ENCODE peak calls at places on chromosomes 6 and 20, in five cellular contexts. E is heart left ventricle, Q is small intestine, K is A549, H is PC-3. T is an unnamed sample.

GRCh38 chr6:30914854-30915590 is 984 bp downstream of the VARS2 start:
- DNase-seq in E (no peak), K (no peak), H (no peak), Q (peak; percentile 26), T (no peak)

GRCh38 chr20:59560588-59561227 is 43.6 kb upstream of the PHACTR3 start:
- DNase-seq in E (no peak), Q (peak; percentile 13), K (peak; percentile 35), H (peak; percentile 42), T (no peak)

GRCh38 chr6:2805031-2805430 is 36.6 kb downstream of the SERPINB1 start:
- DNase-seq in K (no peak), Q (no peak), E (no peak), H (no peak), T (no peak)

GRCh38 chr6:112691289-112691688 is 344.2 kb downstream of the RFPL4B start:
- DNase-seq in Q (no peak), E (no peak), H (peak; percentile 92), K (peak; percentile 53), T (peak; percentile 78)

GRCh38 chr20:56710577-56711465 is 81.7 kb downstream of the TFAP2C start:
- DNase-seq in Q (no peak), H (peak; percentile 97), E (no peak), K (peak; percentile 77), T (peak; percentile 45)

GRCh38 chr20:18662279-18662678 is 74.4 kb downstream of the DTD1 start:
- DNase-seq in H (no peak), K (no peak), Q (no peak), E (no peak), T (no peak)

GRCh38 chr6:37459981-37460800 is 27.2 kb downstream of the CMTR1 start:
- DNase-seq in H (no peak), Q (no peak), E (no peak), K (no peak), T (no peak)

GRCh38 chr6:5644523-5645183 is 362.1 kb downstream of the NRN1 start:
- DNase-seq in E (no peak), K (no peak), H (peak; percentile 68), Q (no peak), T (no peak)

GRCh38 chr20:36303020-36303595 is 3.0 kb upstream of the DLGAP4 start:
- DNase-seq in E (no peak), K (no peak), Q (no peak), H (no peak), T (no peak)

GRCh38 chr6:37127961-37128862 is 41.7 kb upstream of the PIM1 start:
- DNase-seq in K (peak; percentile 48), H (peak; percentile 76), E (peak; percentile 36), Q (peak; percentile 99), T (peak; percentile 26)

GRCh38 chr6:152954443-152954842 is 28.4 kb downstream of the FBXO5 start:
- DNase-seq in E (no peak), H (peak; percentile 24), Q (no peak), K (peak; percentile 7), T (no peak)

GRCh38 chr6:4774715-4775590 is 1.3 kb upstream of the CDYL start:
- DNase-seq in Q (peak; percentile 12), E (peak; percentile 39), H (no peak), K (no peak), T (no peak)

GRCh38 chr6:31834704-31835375 is 7.3 kb downstream of the HSPA1B start:
- DNase-seq in K (peak; percentile 79), Q (peak; percentile 80), H (peak; percentile 23), E (peak; percentile 82), T (no peak)

GRCh38 chr20:19760371-19760721 is 2.3 kb downstream of the RIN2 start:
- DNase-seq in H (no peak), K (no peak), E (no peak), Q (no peak), T (no peak)
- H3K27ac ChIP-seq in H (peak overlapping the region; percentile 87), K (no peak overlapping the region), E (peak overlapping the region; percentile 100), Q (no peak overlapping the region), T (peak overlapping the region; percentile 93)

GRCh38 chr20:45909817-45910669 is 1.9 kb downstream of the PLTP start:
- DNase-seq in K (no peak), H (no peak), Q (no peak), E (no peak), T (no peak)

GRCh38 chr20:45909336-45909808 is 2.6 kb downstream of the PLTP start:
- DNase-seq in E (no peak), Q (peak; percentile 63), H (no peak), K (no peak), T (no peak)

GRCh38 chr20:45911486-45912343 is at the start of gene PLTP:
- DNase-seq in H (peak; percentile 38), K (no peak), Q (no peak), E (peak; percentile 88), T (no peak)

GRCh38 chr20:45912344-45912682 is 358 bp upstream of the PLTP start:
- DNase-seq in Q (no peak), H (no peak), E (no peak), K (no peak), T (no peak)

DNA sequence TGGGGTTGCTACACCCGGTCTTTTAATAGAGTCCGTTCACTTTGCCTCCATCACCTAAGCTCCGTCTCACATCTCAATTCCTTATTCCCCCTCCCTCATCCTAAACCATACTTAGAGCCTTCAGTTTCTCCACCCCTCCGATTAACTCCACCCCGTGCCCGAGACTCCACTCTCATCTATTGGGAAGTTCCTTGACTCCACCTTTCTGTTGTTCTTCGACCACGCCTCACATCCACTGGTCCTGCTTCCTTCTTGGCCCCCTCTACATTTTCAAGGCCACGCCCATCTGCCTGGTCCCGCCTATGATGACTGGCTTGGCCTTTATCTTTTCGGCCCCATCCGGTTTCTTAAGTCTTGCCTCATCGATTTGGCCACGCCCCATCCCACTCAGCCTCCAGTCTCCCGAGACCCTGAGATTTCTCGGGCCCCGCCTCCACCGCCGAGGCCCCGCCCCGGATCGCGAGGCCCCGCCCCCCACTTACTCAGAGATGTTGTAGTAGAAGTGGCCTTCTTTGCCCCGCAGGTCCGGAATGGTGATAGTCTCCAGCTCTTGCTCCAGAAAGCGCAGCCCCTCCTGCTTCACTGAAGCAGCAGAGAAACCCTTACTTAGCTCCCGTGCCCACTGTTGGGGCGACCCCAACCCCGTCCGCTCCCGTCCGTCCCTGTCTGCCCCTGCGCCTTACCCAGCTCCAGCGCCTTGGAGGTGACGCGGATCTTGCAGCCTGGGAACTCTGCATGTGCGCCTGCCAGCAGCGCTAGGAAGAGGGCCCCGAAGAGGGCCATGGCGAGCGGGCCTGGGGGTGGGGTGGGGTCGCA is 1.1 kb downstream of the PLTP start:
- DNase-seq in H (peak; percentile 99), E (peak; percentile 97), Q (peak; percentile 91), K (peak; percentile 99), T (peak; percentile 98)
- H3K27ac ChIP-seq in H (peak overlapping the region; percentile 35), E (peak overlapping the region; percentile 85), Q (peak overlapping the region; percentile 84), K (peak overlapping the region; percentile 55), T (peak overlapping the region; percentile 50)

GRCh38 chr20:888057-888456 is 28.1 kb downstream of the ANGPT4 start:
- DNase-seq in K (no peak), Q (no peak), E (no peak), H (no peak), T (no peak)
- H3K27ac ChIP-seq in K (no peak overlapping the region), Q (no peak overlapping the region), E (no peak overlapping the region), H (no peak overlapping the region), T (no peak overlapping the region)

GRCh38 chr20:17287998-17288397 is 61.2 kb downstream of the PCSK2 start:
- DNase-seq in E (no peak), K (no peak), H (no peak), Q (no peak), T (no peak)
- H3K27ac ChIP-seq in E (no peak overlapping the region), K (no peak overlapping the region), H (no peak overlapping the region), Q (no peak overlapping the region), T (no peak overlapping the region)

GRCh38 chr6:26597821-26598220 is 1.1 kb downstream of the ABT1 start:
- DNase-seq in E (no peak), H (no peak), K (no peak), Q (no peak), T (no peak)

GRCh38 chr6:26600759-26601158 is 4.0 kb downstream of the ABT1 start:
- DNase-seq in H (no peak), K (no peak), E (no peak), Q (no peak), T (no peak)

GRCh38 chr6:26599134-26599533 is 2.4 kb downstream of the ABT1 start:
- DNase-seq in H (no peak), E (no peak), Q (no peak), K (no peak), T (no peak)

GRCh38 chr6:26598267-26598666 is 1.5 kb downstream of the ABT1 start:
- DNase-seq in E (peak; percentile 49), H (no peak), Q (no peak), K (no peak), T (no peak)

DNA sequence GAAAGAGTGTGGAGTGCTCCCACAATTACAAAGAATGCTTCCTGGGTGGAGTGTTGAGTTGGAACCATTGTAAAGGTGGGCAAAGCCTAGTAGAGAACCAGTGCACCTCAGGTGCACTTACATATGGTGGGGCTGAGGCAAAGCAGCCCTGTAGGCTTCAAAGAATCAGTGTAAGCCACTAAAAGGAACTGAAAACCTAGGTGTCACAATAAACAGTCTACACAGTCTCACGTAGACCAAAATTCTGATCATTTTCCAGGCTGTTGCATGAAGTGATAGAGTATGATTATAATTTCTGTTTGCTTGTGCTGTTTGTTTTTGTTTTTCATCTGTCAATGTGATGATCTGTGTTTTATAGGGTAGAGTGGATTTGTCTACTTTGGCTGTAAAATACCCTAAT is 2.8 kb downstream of the ABT1 start:
- DNase-seq in K (no peak), Q (no peak), E (no peak), H (no peak), T (no peak)
- H3K27ac ChIP-seq in K (no peak overlapping the region), Q (no peak overlapping the region), E (no peak overlapping the region), H (no peak overlapping the region), T (no peak overlapping the region)

GRCh38 chr6:25442898-25443297 is 163.7 kb downstream of the CARMIL1 start:
- DNase-seq in E (no peak), K (no peak), Q (no peak), H (peak; percentile 23), T (no peak)
- H3K27ac ChIP-seq in E (no peak overlapping the region), K (no peak overlapping the region), Q (no peak overlapping the region), H (no peak overlapping the region), T (no peak overlapping the region)

T was measured in epithelial cell of prostate.